ENCODE peak calls at places on chromosomes 12 and 14, in four cellular contexts. E is NCI-H1417, D is germinal center, R is non-pigmented ciliary epithelial cell. X is an unnamed sample.
A peak's percentile ranks its signal among the peaks of the same experiment; 100 is the strongest.

GRCh38 chr12:82099216-82099615 is 259.0 kb downstream of the CCDC59 start:
- DNase-seq in R (peak; percentile 3), E (no peak), D (no peak), X (no peak)

GRCh38 chr14:96888158-96888557 is 91.0 kb downstream of the VRK1 start:
- DNase-seq in R (no peak), D (no peak), E (peak; percentile 74), X (no peak)

GRCh38 chr12:124927325-124928094 is 13.1 kb upstream of the UBC start:
- DNase-seq in D (peak; percentile 82), R (no peak), E (no peak), X (peak; percentile 70)

GRCh38 chr14:37343307-37344094 is 145.8 kb downstream of the MIPOL1 start:
- DNase-seq in E (no peak), D (no peak), R (no peak), X (no peak)

GRCh38 chr12:97301576-97301975 is 161.0 kb upstream of the RMST start:
- DNase-seq in D (no peak), R (no peak), E (no peak), X (no peak)

GRCh38 chr12:106292339-106292738 is 10.2 kb upstream of the TCP11L2 start:
- DNase-seq in D (no peak), E (no peak), R (no peak), X (no peak)

GRCh38 chr12:132373967-132374820 is 44.8 kb upstream of the GALNT9 start:
- DNase-seq in D (no peak), R (no peak), E (no peak), X (no peak)

GRCh38 chr12:124837958-124838803 is 25.5 kb downstream of the SCARB1 start:
- DNase-seq in D (no peak), E (no peak), R (peak; percentile 92), X (peak; percentile 97)

GRCh38 chr12:96399081-96399918 is 939 bp downstream of the CDK17 start:
- DNase-seq in D (peak; percentile 74), E (peak; percentile 72), R (no peak), X (no peak)

GRCh38 chr12:14858513-14858912 is 15.2 kb upstream of the ART4 start:
- DNase-seq in R (no peak), E (no peak), D (no peak), X (no peak)

GRCh38 chr12:106197906-106198623 is 49.8 kb downstream of the CKAP4 start:
- DNase-seq in D (no peak), R (no peak), E (no peak), X (no peak)